ENCODE peak calls at places on chromosomes 13 and 19, in four cellular contexts. A is NCI-H1694 treated with DMSO at 0.1 percent for 48 hours, R is stromal cell of bone marrow, W is AG09319. N is an unnamed sample.

GRCh38 chr13:22487932-22488331 is 692.8 kb upstream of the SGCG start:
- DNase-seq in A (no peak), W (no peak), R (no peak), N (no peak)

GRCh38 chr19:674282-675151 is 1.7 kb upstream of the FSTL3 start:
- DNase-seq in R (no peak), W (no peak), A (no peak), N (no peak)

GRCh38 chr19:13718733-13719132 is 45.6 kb upstream of the MRI1 start:
- DNase-seq in W (peak), A (peak), R (peak), N (peak)

GRCh38 chr13:102948006-102948405 is 102.2 kb downstream of the ERCC5 start:
- DNase-seq in A (no peak), R (no peak), W (no peak), N (no peak)

GRCh38 chr13:42991892-42992584 is at the start of gene EPSTI1:
- DNase-seq in R (peak), W (no peak), A (no peak), N (peak)

GRCh38 chr13:40565282-40566148 is 100.9 kb downstream of the FOXO1 start:
- DNase-seq in W (no peak), R (no peak), A (no peak), N (no peak)

GRCh38 chr19:53192771-53193533 is at the start of gene ZNF665:
- DNase-seq in R (peak), A (no peak), W (peak), N (peak)

GRCh38 chr13:98129059-98129741 is 13.7 kb upstream of the FARP1 start:
- DNase-seq in A (no peak), R (no peak), W (no peak), N (peak)

GRCh38 chr19:55443045-55443823 is at the start of gene SHISA7:
- DNase-seq in R (no peak), A (peak), W (no peak), N (no peak)

GRCh38 chr19:17530586-17530985 is 19.1 kb downstream of the PGLS start:
- DNase-seq in W (no peak), A (no peak), R (no peak), N (no peak)

GRCh38 chr13:22736084-22736767 is 444.6 kb upstream of the SGCG start:
- DNase-seq in A (no peak), R (no peak), W (no peak), N (no peak)

GRCh38 chr19:14003279-14004051 is 2.7 kb downstream of the RFX1 start:
- DNase-seq in R (no peak), A (no peak), W (no peak), N (no peak)

GRCh38 chr19:53965091-53965490 is 2.4 kb downstream of the CACNG8 start:
- DNase-seq in R (no peak), A (no peak), W (no peak), N (no peak)

GRCh38 chr13:32582281-32582680 is 4.0 kb upstream of the PDS5B start:
- DNase-seq in W (no peak), A (no peak), R (no peak), N (no peak)

GRCh38 chr13:72495681-72496080 is 231.7 kb downstream of the MZT1 start:
- DNase-seq in A (no peak), R (no peak), W (no peak), N (no peak)

GRCh38 chr13:113555141-113555540 is 29.4 kb upstream of the TFDP1 start:
- DNase-seq in W (no peak), R (no peak), A (no peak), N (no peak)

GRCh38 chr19:1566392-1567115 is 1.6 kb downstream of the MEX3D start:
- DNase-seq in A (no peak), R (peak), W (peak), N (peak)

GRCh38 chr19:53870485-53870844 is 2.8 kb downstream of the MYADM start:
- DNase-seq in W (no peak), R (no peak), A (no peak), N (no peak)

GRCh38 chr19:54434862-54435174 is 14.2 kb upstream of the LENG8 start:
- DNase-seq in W (no peak), R (no peak), A (no peak), N (no peak)

GRCh38 chr19:32231691-32232090 is 113.7 kb upstream of the ZNF507 start:
- DNase-seq in A (no peak), R (no peak), W (no peak), N (no peak)

GRCh38 chr13:83730674-83731073 is 151.6 kb downstream of the SLITRK1 start:
- DNase-seq in W (no peak), A (no peak), R (no peak), N (no peak)